ENCODE peak calls at places on chromosomes 12 and 14, in six cellular contexts. One of them, this sample, is unnamed.

GRCh38 chr14:66240112-66240511 is 246.1 kb upstream of the CCDC196 start:
- DNase-seq in neural progenitor cell: no peak
- DNase-seq in thyroid gland: no peak
- DNase-seq in neural crest cell: no peak
- DNase-seq in gastrocnemius medialis: no peak
- DNase-seq in fibroblast of mammary gland: peak
- DNase-seq in this sample: no peak

GRCh38 chr12:122080149-122081107 is 1.9 kb downstream of the MLXIP start:
- DNase-seq in neural progenitor cell: peak
- DNase-seq in thyroid gland: peak
- DNase-seq in neural crest cell: no peak
- DNase-seq in gastrocnemius medialis: peak
- DNase-seq in fibroblast of mammary gland: peak
- DNase-seq in this sample: no peak

GRCh38 chr12:71857657-71858056 is 18.1 kb downstream of the TBC1D15 start:
- DNase-seq in neural progenitor cell: no peak
- DNase-seq in thyroid gland: no peak
- DNase-seq in neural crest cell: no peak
- DNase-seq in gastrocnemius medialis: no peak
- DNase-seq in fibroblast of mammary gland: no peak
- DNase-seq in this sample: no peak

GRCh38 chr12:27367078-27367477 is 34.4 kb downstream of the BMAL2 start:
- DNase-seq in neural progenitor cell: no peak
- DNase-seq in thyroid gland: no peak
- DNase-seq in neural crest cell: no peak
- DNase-seq in gastrocnemius medialis: no peak
- DNase-seq in fibroblast of mammary gland: no peak
- DNase-seq in this sample: no peak

GRCh38 chr12:101695698-101696097 is 1.7 kb upstream of the CHPT1 start:
- DNase-seq in neural progenitor cell: no peak
- DNase-seq in thyroid gland: no peak
- DNase-seq in neural crest cell: no peak
- DNase-seq in gastrocnemius medialis: no peak
- DNase-seq in fibroblast of mammary gland: peak
- DNase-seq in this sample: no peak

GRCh38 chr12:124240493-124240892 is 54.4 kb upstream of the RFLNA start:
- DNase-seq in neural progenitor cell: peak
- DNase-seq in thyroid gland: no peak
- DNase-seq in neural crest cell: no peak
- DNase-seq in gastrocnemius medialis: no peak
- DNase-seq in fibroblast of mammary gland: peak
- DNase-seq in this sample: no peak

GRCh38 chr14:99604766-99605298 is 825 bp upstream of the CCDC85C start:
- DNase-seq in neural progenitor cell: peak
- DNase-seq in thyroid gland: peak
- DNase-seq in neural crest cell: peak
- DNase-seq in gastrocnemius medialis: no peak
- DNase-seq in fibroblast of mammary gland: no peak
- DNase-seq in this sample: no peak

GRCh38 chr12:132460571-132460970 is 29.4 kb upstream of the FBRSL1 start:
- DNase-seq in neural progenitor cell: no peak
- DNase-seq in thyroid gland: no peak
- DNase-seq in neural crest cell: no peak
- DNase-seq in gastrocnemius medialis: no peak
- DNase-seq in fibroblast of mammary gland: no peak
- DNase-seq in this sample: no peak

GRCh38 chr12:87931764-87932163 is 97.4 kb downstream of the C12orf50 start:
- DNase-seq in neural progenitor cell: no peak
- DNase-seq in thyroid gland: no peak
- DNase-seq in neural crest cell: no peak
- DNase-seq in gastrocnemius medialis: no peak
- DNase-seq in fibroblast of mammary gland: peak
- DNase-seq in this sample: no peak

GRCh38 chr12:65823481-65824313 is 586 bp upstream of the HMGA2 start:
- DNase-seq in neural progenitor cell: peak
- DNase-seq in thyroid gland: peak
- DNase-seq in neural crest cell: peak
- DNase-seq in gastrocnemius medialis: no peak
- DNase-seq in fibroblast of mammary gland: peak
- DNase-seq in this sample: no peak

GRCh38 chr14:61420326-61420725 is 98.9 kb downstream of the PRKCH start:
- DNase-seq in neural progenitor cell: no peak
- DNase-seq in thyroid gland: peak
- DNase-seq in neural crest cell: no peak
- DNase-seq in gastrocnemius medialis: no peak
- DNase-seq in fibroblast of mammary gland: no peak
- DNase-seq in this sample: no peak

GRCh38 chr14:34403646-34404045 is 58.4 kb downstream of the SPTSSA start:
- DNase-seq in neural progenitor cell: no peak
- DNase-seq in thyroid gland: no peak
- DNase-seq in neural crest cell: no peak
- DNase-seq in gastrocnemius medialis: no peak
- DNase-seq in fibroblast of mammary gland: peak
- DNase-seq in this sample: no peak

GRCh38 chr14:51293149-51293925 is 53.3 kb downstream of the TMX1 start:
- DNase-seq in neural progenitor cell: no peak
- DNase-seq in thyroid gland: peak
- DNase-seq in neural crest cell: no peak
- DNase-seq in gastrocnemius medialis: peak
- DNase-seq in fibroblast of mammary gland: peak
- DNase-seq in this sample: peak

GRCh38 chr12:70854871-70855578 is 65.5 kb downstream of the PTPRR start:
- DNase-seq in neural progenitor cell: no peak
- DNase-seq in thyroid gland: no peak
- DNase-seq in neural crest cell: no peak
- DNase-seq in gastrocnemius medialis: no peak
- DNase-seq in fibroblast of mammary gland: no peak
- DNase-seq in this sample: no peak

GRCh38 chr14:21026251-21026987 is 1.6 kb upstream of the NDRG2 start:
- DNase-seq in neural progenitor cell: no peak
- DNase-seq in thyroid gland: no peak
- DNase-seq in neural crest cell: no peak
- DNase-seq in gastrocnemius medialis: no peak
- DNase-seq in fibroblast of mammary gland: no peak
- DNase-seq in this sample: no peak

GRCh38 chr12:88958961-88959360 is 378.7 kb upstream of the KITLG start:
- DNase-seq in neural progenitor cell: peak
- DNase-seq in thyroid gland: no peak
- DNase-seq in neural crest cell: no peak
- DNase-seq in gastrocnemius medialis: no peak
- DNase-seq in fibroblast of mammary gland: no peak
- DNase-seq in this sample: no peak

DNA sequence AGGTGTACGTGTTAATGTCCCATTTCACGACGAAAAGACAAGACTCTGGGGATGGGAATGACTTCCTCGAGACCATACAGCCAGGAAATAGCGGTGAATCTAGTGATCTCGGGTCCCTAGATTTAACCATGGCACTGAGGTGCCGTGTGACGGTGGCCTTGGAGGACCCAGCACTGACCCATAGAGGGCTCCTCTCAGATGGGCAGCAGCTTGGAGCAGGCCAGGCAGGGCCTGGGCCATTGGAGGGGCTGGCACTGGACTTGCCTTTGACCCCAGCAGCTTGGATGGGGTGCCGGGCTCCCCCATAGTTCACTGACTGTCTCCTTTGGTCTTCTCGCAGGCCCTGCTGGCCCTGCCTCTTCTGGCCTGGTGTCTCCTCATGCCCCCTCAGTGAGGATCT is 5.4 kb downstream of the TCL1B start:
- DNase-seq in neural progenitor cell: no peak
- DNase-seq in thyroid gland: no peak
- DNase-seq in neural crest cell: no peak
- DNase-seq in gastrocnemius medialis: no peak
- DNase-seq in fibroblast of mammary gland: no peak
- DNase-seq in this sample: no peak
- TF ChIP-seq CTCF in neural progenitor cell: no peak
- TF ChIP-seq CTCF in thyroid gland: no peak
- TF ChIP-seq CTCF in neural crest cell: no peak
- TF ChIP-seq CTCF in gastrocnemius medialis: no peak
- TF ChIP-seq CTCF in fibroblast of mammary gland: no peak
- TF ChIP-seq CTCF in this sample: no peak

GRCh38 chr12:8779862-8780261 is 42.6 kb upstream of the A2ML1 start:
- DNase-seq in neural progenitor cell: no peak
- DNase-seq in thyroid gland: no peak
- DNase-seq in neural crest cell: no peak
- DNase-seq in gastrocnemius medialis: no peak
- DNase-seq in fibroblast of mammary gland: no peak
- DNase-seq in this sample: no peak
- TF ChIP-seq CTCF in neural progenitor cell: no peak
- TF ChIP-seq CTCF in thyroid gland: no peak
- TF ChIP-seq CTCF in neural crest cell: no peak
- TF ChIP-seq CTCF in gastrocnemius medialis: no peak
- TF ChIP-seq CTCF in fibroblast of mammary gland: no peak
- TF ChIP-seq CTCF in this sample: no peak

GRCh38 chr12:93091851-93092558 is 162.9 kb upstream of the EEA1 start:
- DNase-seq in neural progenitor cell: no peak
- DNase-seq in thyroid gland: no peak
- DNase-seq in neural crest cell: no peak
- DNase-seq in gastrocnemius medialis: no peak
- DNase-seq in fibroblast of mammary gland: no peak
- DNase-seq in this sample: no peak

GRCh38 chr12:93092559-93092945 is 163.5 kb upstream of the EEA1 start:
- DNase-seq in neural progenitor cell: no peak
- DNase-seq in thyroid gland: no peak
- DNase-seq in neural crest cell: no peak
- DNase-seq in gastrocnemius medialis: no peak
- DNase-seq in fibroblast of mammary gland: no peak
- DNase-seq in this sample: no peak

GRCh38 chr12:93093243-93093642 is 164.1 kb upstream of the EEA1 start:
- DNase-seq in neural progenitor cell: no peak
- DNase-seq in thyroid gland: no peak
- DNase-seq in neural crest cell: no peak
- DNase-seq in gastrocnemius medialis: no peak
- DNase-seq in fibroblast of mammary gland: no peak
- DNase-seq in this sample: no peak

GRCh38 chr12:93089805-93090569 is 160.9 kb upstream of the EEA1 start:
- DNase-seq in neural progenitor cell: no peak
- DNase-seq in thyroid gland: no peak
- DNase-seq in neural crest cell: no peak
- DNase-seq in gastrocnemius medialis: no peak
- DNase-seq in fibroblast of mammary gland: peak
- DNase-seq in this sample: no peak

GRCh38 chr12:93090768-93091172 is 161.7 kb upstream of the EEA1 start:
- DNase-seq in neural progenitor cell: no peak
- DNase-seq in thyroid gland: no peak
- DNase-seq in neural crest cell: no peak
- DNase-seq in gastrocnemius medialis: no peak
- DNase-seq in fibroblast of mammary gland: peak
- DNase-seq in this sample: no peak
- TF ChIP-seq CTCF in neural progenitor cell: no peak
- TF ChIP-seq CTCF in thyroid gland: no peak
- TF ChIP-seq CTCF in neural crest cell: no peak
- TF ChIP-seq CTCF in gastrocnemius medialis: no peak
- TF ChIP-seq CTCF in fibroblast of mammary gland: no peak
- TF ChIP-seq CTCF in this sample: no peak

GRCh38 chr12:121026274-121027045 is 10.2 kb upstream of the C12orf43 start:
- DNase-seq in neural progenitor cell: no peak
- DNase-seq in thyroid gland: no peak
- DNase-seq in neural crest cell: no peak
- DNase-seq in gastrocnemius medialis: no peak
- DNase-seq in fibroblast of mammary gland: no peak
- DNase-seq in this sample: no peak
- TF ChIP-seq CTCF in neural progenitor cell: peak
- TF ChIP-seq CTCF in thyroid gland: no peak
- TF ChIP-seq CTCF in neural crest cell: peak
- TF ChIP-seq CTCF in gastrocnemius medialis: no peak
- TF ChIP-seq CTCF in fibroblast of mammary gland: no peak
- TF ChIP-seq CTCF in this sample: no peak